ENCODE peak calls at places on chromosomes 1 and 21, in nine cellular contexts. L, K, J, E, F, H, O, A and V are unnamed samples.

GRCh38 chr21:40173833-40174232 is 306.6 kb downstream of the PCP4 start:
- DNase-seq in E (no peak), H (no peak), K (no peak), O (peak), L (no peak), A (no peak), F (no peak), J (no peak), V (no peak)

GRCh38 chr1:77583483-77583882 is 99.0 kb downstream of the ZZZ3 start:
- DNase-seq in O (no peak), L (no peak), K (no peak), H (no peak), F (no peak), E (no peak), J (no peak), A (no peak), V (no peak)

GRCh38 chr1:77983997-77984355 is 5.1 kb upstream of the FUBP1 start:
- DNase-seq in K (no peak), A (no peak), O (no peak), J (no peak), H (no peak), E (no peak), L (no peak), F (no peak), V (no peak)

GRCh38 chr1:229087906-229088305 is 183.0 kb upstream of the RAB4A start:
- DNase-seq in L (no peak), A (no peak), J (no peak), H (no peak), K (no peak), E (no peak), F (no peak), O (no peak), V (no peak)

GRCh38 chr1:162892916-162893714 is 32.1 kb upstream of the CCDC190 start:
- DNase-seq in A (peak), K (no peak), F (no peak), J (peak), L (no peak), H (no peak), E (peak), O (no peak), V (no peak)

GRCh38 chr1:25026757-25027450 is 96.8 kb upstream of the RUNX3 start:
- DNase-seq in O (peak), L (no peak), H (no peak), A (no peak), F (no peak), E (no peak), K (no peak), J (no peak), V (no peak)

GRCh38 chr1:218642033-218642954 is 297.2 kb downstream of the TGFB2 start:
- DNase-seq in K (no peak), E (peak), A (no peak), F (no peak), O (no peak), L (no peak), H (no peak), J (peak), V (no peak)

GRCh38 chr1:55317673-55318072 is 102.5 kb upstream of the USP24 start:
- DNase-seq in O (no peak), H (no peak), F (no peak), E (no peak), K (no peak), A (no peak), L (no peak), J (no peak), V (no peak)

GRCh38 chr1:48236716-48237470 is 14.4 kb downstream of the SLC5A9 start:
- DNase-seq in E (peak), K (no peak), J (peak), A (peak), O (peak), H (peak), L (peak), F (no peak), V (peak)

GRCh38 chr1:3190256-3191041 is 121.4 kb downstream of the PRDM16 start:
- DNase-seq in O (no peak), J (no peak), H (no peak), E (no peak), F (no peak), K (no peak), A (no peak), L (no peak), V (no peak)

GRCh38 chr1:97070366-97070765 is 348.8 kb downstream of the PTBP2 start:
- DNase-seq in K (no peak), J (no peak), L (no peak), O (no peak), A (no peak), E (no peak), H (no peak), F (no peak), V (no peak)

GRCh38 chr1:147627435-147628110 is 42.8 kb downstream of the ACP6 start:
- DNase-seq in L (peak), A (peak), E (peak), H (peak), O (peak), F (peak), K (peak), J (peak), V (peak)